ENCODE peak calls at places on chromosomes 12 and 14, in eight cellular contexts. Q is cardiac muscle cell, K is ovary, F is NCI-H1417, D is AG20443, U is DND-41, S is RCC 7860, I is prostate gland. Y is an unnamed sample.

GRCh38 chr12:77685112-77685511 is 145.6 kb upstream of the NAV3 start:
- DNase-seq in Q (peak), K (peak), F (peak), D (peak), U (peak), S (peak), I (peak), Y (peak)

GRCh38 chr12:112855375-112855774 is 51.4 kb upstream of the OAS1 start:
- DNase-seq in Q (no peak), K (no peak), F (no peak), D (no peak), U (no peak), S (no peak), I (no peak), Y (no peak)

GRCh38 chr12:46224401-46224800 is 44.4 kb downstream of the SLC38A1 start:
- DNase-seq in Q (no peak), K (no peak), F (no peak), D (peak), U (no peak), S (no peak), I (peak), Y (no peak)

GRCh38 chr14:102589761-102590290 is 2.6 kb upstream of the RCOR1 start:
- DNase-seq in Q (no peak), K (no peak), F (no peak), D (no peak), U (no peak), S (no peak), I (no peak), Y (no peak)

GRCh38 chr12:56261503-56262230 is 3.5 kb upstream of the ANKRD52 start:
- DNase-seq in Q (no peak), K (no peak), F (no peak), D (peak), U (no peak), S (peak), I (no peak), Y (peak)

GRCh38 chr12:111271674-111272418 is 97.0 kb downstream of the PHETA1 start:
- DNase-seq in Q (no peak), K (no peak), F (no peak), D (no peak), U (no peak), S (no peak), I (no peak), Y (no peak)

GRCh38 chr12:38664661-38665269 is 240.6 kb downstream of the CPNE8 start:
- DNase-seq in Q (peak), K (no peak), F (peak), D (peak), U (no peak), S (peak), I (no peak), Y (peak)

GRCh38 chr12:3275171-3276041 is 198.2 kb downstream of the TSPAN9 start:
- DNase-seq in Q (peak), K (peak), F (peak), D (peak), U (peak), S (peak), I (peak), Y (peak)

GRCh38 chr12:14846878-14847580 is 3.7 kb upstream of the ART4 start:
- DNase-seq in Q (no peak), K (no peak), F (no peak), D (no peak), U (no peak), S (no peak), I (no peak), Y (no peak)

GRCh38 chr14:97838986-97839385 is 1041.8 kb downstream of the VRK1 start:
- DNase-seq in Q (no peak), K (no peak), F (peak), D (no peak), U (no peak), S (no peak), I (no peak), Y (no peak)

GRCh38 chr14:68937790-68938514 is 41.1 kb downstream of the ACTN1 start:
- DNase-seq in Q (peak), K (no peak), F (peak), D (no peak), U (no peak), S (no peak), I (peak), Y (peak)

GRCh38 chr14:70036665-70037064 is 152.1 kb downstream of the SLC8A3 start:
- DNase-seq in Q (peak), K (no peak), F (no peak), D (no peak), U (no peak), S (no peak), I (no peak), Y (no peak)

GRCh38 chr12:537772-538171 is 78.0 kb downstream of the B4GALNT3 start:
- DNase-seq in Q (no peak), K (no peak), F (peak), D (no peak), U (no peak), S (no peak), I (peak), Y (no peak)

GRCh38 chr14:86420131-86420530 is 890.2 kb downstream of the FLRT2 start:
- DNase-seq in Q (no peak), K (no peak), F (no peak), D (no peak), U (no peak), S (no peak), I (no peak), Y (no peak)

GRCh38 chr14:67623114-67623513 is 3.4 kb downstream of the ARG2 start:
- DNase-seq in Q (no peak), K (no peak), F (no peak), D (peak), U (peak), S (no peak), I (peak), Y (peak)

GRCh38 chr14:79018846-79019245 is 848.7 kb downstream of the NRXN3 start:
- DNase-seq in Q (no peak), K (no peak), F (no peak), D (peak), U (no peak), S (peak), I (no peak), Y (peak)

GRCh38 chr12:48000878-48001321 is 3.4 kb downstream of the COL2A1 start:
- DNase-seq in Q (peak), K (no peak), F (peak), D (peak), U (no peak), S (no peak), I (no peak), Y (peak)

GRCh38 chr12:52942056-52942913 is 6.6 kb upstream of the KRT18 start:
- DNase-seq in Q (no peak), K (no peak), F (no peak), D (no peak), U (no peak), S (no peak), I (no peak), Y (no peak)

GRCh38 chr14:50021261-50021660 is 95.1 kb downstream of the VCPKMT start:
- DNase-seq in Q (no peak), K (no peak), F (no peak), D (no peak), U (no peak), S (no peak), I (no peak), Y (no peak)

GRCh38 chr14:105313381-105314286 is 914 bp upstream of the PACS2 start:
- DNase-seq in Q (peak), K (no peak), F (no peak), D (no peak), U (no peak), S (no peak), I (peak), Y (no peak)

GRCh38 chr14:95068091-95068490 is 89.2 kb downstream of the DICER1 start:
- DNase-seq in Q (no peak), K (no peak), F (no peak), D (no peak), U (no peak), S (no peak), I (no peak), Y (no peak)

GRCh38 chr12:113658030-113658655 is 186.5 kb upstream of the LHX5 start:
- DNase-seq in Q (no peak), K (no peak), F (no peak), D (no peak), U (no peak), S (no peak), I (no peak), Y (no peak)

GRCh38 chr14:85221832-85222231 is 308.1 kb upstream of the FLRT2 start:
- DNase-seq in Q (no peak), K (no peak), F (no peak), D (no peak), U (no peak), S (no peak), I (no peak), Y (no peak)

GRCh38 chr12:68932123-68932700 is 759 bp downstream of the CPM start:
- DNase-seq in Q (no peak), K (no peak), F (no peak), D (no peak), U (no peak), S (no peak), I (no peak), Y (no peak)

GRCh38 chr12:71556881-71557280 is 106.8 kb downstream of the ZFC3H1 start:
- DNase-seq in Q (no peak), K (no peak), F (no peak), D (peak), U (no peak), S (peak), I (no peak), Y (peak)

GRCh38 chr12:130877333-130877732 is 5.5 kb downstream of the RAN start:
- DNase-seq in Q (no peak), K (no peak), F (no peak), D (no peak), U (no peak), S (no peak), I (no peak), Y (no peak)

GRCh38 chr12:46519407-46519806 is 146.8 kb upstream of the SLC38A2 start:
- DNase-seq in Q (no peak), K (no peak), F (no peak), D (no peak), U (no peak), S (no peak), I (no peak), Y (no peak)

GRCh38 chr12:2834581-2835491 is at the start of gene NRIP2:
- DNase-seq in Q (no peak), K (peak), F (peak), D (peak), U (no peak), S (no peak), I (no peak), Y (no peak)

GRCh38 chr14:99667045-99667444 is 17.1 kb upstream of the CYP46A1 start:
- DNase-seq in Q (no peak), K (no peak), F (no peak), D (no peak), U (no peak), S (no peak), I (no peak), Y (no peak)

GRCh38 chr14:95191445-95192199 is 34.3 kb upstream of the DICER1 start:
- DNase-seq in Q (no peak), K (no peak), F (no peak), D (no peak), U (no peak), S (no peak), I (no peak), Y (no peak)

GRCh38 chr12:66036317-66036716 is 94.2 kb downstream of the LLPH start:
- DNase-seq in Q (peak), K (no peak), F (no peak), D (peak), U (no peak), S (peak), I (no peak), Y (peak)

GRCh38 chr14:73717247-73717646 is 3.1 kb upstream of the PNMA1 start:
- DNase-seq in Q (no peak), K (peak), F (no peak), D (no peak), U (no peak), S (no peak), I (no peak), Y (no peak)

GRCh38 chr12:117966511-117966910 is 2.3 kb downstream of the KSR2 start:
- DNase-seq in Q (no peak), K (no peak), F (peak), D (no peak), U (no peak), S (no peak), I (no peak), Y (no peak)

Y was measured in A172.